ENCODE peak calls at places on chromosomes 16 and 17, in eight cellular contexts. One of them, this sample, is unnamed.

GRCh38 chr16:55257971-55258613 is 65.9 kb upstream of the IRX6 start:
- DNase-seq in stimulated activated CD8-positive, alpha-beta memory T cell treated with anti-CD3 and anti-CD28 coated beads, Interleukin-7, amount 100 ng/mL, for 4 hours: no peak
- DNase-seq in AG09319: no peak
- DNase-seq in T1000: no peak
- DNase-seq in activated CD4-positive, alpha-beta T cell treated with anti-CD3 and anti-CD28 coated beads, Interleukin-2, amount 50 U/mL, for 48 hours: peak
- DNase-seq in NCI-H774: no peak
- DNase-seq in EL: peak
- DNase-seq in HepG2: peak
- DNase-seq in this sample: no peak

GRCh38 chr16:57985204-57986121 is 14.5 kb upstream of the CNGB1 start:
- DNase-seq in NCI-H774: no peak
- DNase-seq in stimulated activated CD8-positive, alpha-beta memory T cell treated with anti-CD3 and anti-CD28 coated beads, Interleukin-7, amount 100 ng/mL, for 4 hours: peak
- DNase-seq in EL: no peak
- DNase-seq in activated CD4-positive, alpha-beta T cell treated with anti-CD3 and anti-CD28 coated beads, Interleukin-2, amount 50 U/mL, for 48 hours: no peak
- DNase-seq in HepG2: no peak
- DNase-seq in T1000: no peak
- DNase-seq in AG09319: no peak
- DNase-seq in this sample: no peak

GRCh38 chr16:70793851-70794502 is 7.0 kb downstream of the VAC14 start:
- DNase-seq in T1000: no peak
- DNase-seq in EL: no peak
- DNase-seq in HepG2: no peak
- DNase-seq in activated CD4-positive, alpha-beta T cell treated with anti-CD3 and anti-CD28 coated beads, Interleukin-2, amount 50 U/mL, for 48 hours: no peak
- DNase-seq in AG09319: no peak
- DNase-seq in stimulated activated CD8-positive, alpha-beta memory T cell treated with anti-CD3 and anti-CD28 coated beads, Interleukin-7, amount 100 ng/mL, for 4 hours: no peak
- DNase-seq in NCI-H774: no peak
- DNase-seq in this sample: no peak

GRCh38 chr17:3647769-3648540 is 11.4 kb downstream of the CTNS start:
- DNase-seq in HepG2: peak
- DNase-seq in T1000: peak
- DNase-seq in EL: peak
- DNase-seq in activated CD4-positive, alpha-beta T cell treated with anti-CD3 and anti-CD28 coated beads, Interleukin-2, amount 50 U/mL, for 48 hours: peak
- DNase-seq in NCI-H774: peak
- DNase-seq in stimulated activated CD8-positive, alpha-beta memory T cell treated with anti-CD3 and anti-CD28 coated beads, Interleukin-7, amount 100 ng/mL, for 4 hours: no peak
- DNase-seq in AG09319: no peak
- DNase-seq in this sample: no peak

GRCh38 chr16:3696425-3697218 is 20.7 kb downstream of the TRAP1 start:
- DNase-seq in HepG2: peak
- DNase-seq in stimulated activated CD8-positive, alpha-beta memory T cell treated with anti-CD3 and anti-CD28 coated beads, Interleukin-7, amount 100 ng/mL, for 4 hours: no peak
- DNase-seq in T1000: peak
- DNase-seq in EL: peak
- DNase-seq in activated CD4-positive, alpha-beta T cell treated with anti-CD3 and anti-CD28 coated beads, Interleukin-2, amount 50 U/mL, for 48 hours: no peak
- DNase-seq in AG09319: peak
- DNase-seq in NCI-H774: no peak
- DNase-seq in this sample: peak

GRCh38 chr17:28760987-28761562 is 17.3 kb downstream of the TRAF4 start:
- DNase-seq in activated CD4-positive, alpha-beta T cell treated with anti-CD3 and anti-CD28 coated beads, Interleukin-2, amount 50 U/mL, for 48 hours: no peak
- DNase-seq in stimulated activated CD8-positive, alpha-beta memory T cell treated with anti-CD3 and anti-CD28 coated beads, Interleukin-7, amount 100 ng/mL, for 4 hours: no peak
- DNase-seq in HepG2: no peak
- DNase-seq in T1000: peak
- DNase-seq in NCI-H774: peak
- DNase-seq in EL: peak
- DNase-seq in AG09319: no peak
- DNase-seq in this sample: peak

GRCh38 chr16:19948186-19949104 is 63.8 kb upstream of the GPRC5B start:
- DNase-seq in activated CD4-positive, alpha-beta T cell treated with anti-CD3 and anti-CD28 coated beads, Interleukin-2, amount 50 U/mL, for 48 hours: no peak
- DNase-seq in AG09319: no peak
- DNase-seq in stimulated activated CD8-positive, alpha-beta memory T cell treated with anti-CD3 and anti-CD28 coated beads, Interleukin-7, amount 100 ng/mL, for 4 hours: no peak
- DNase-seq in NCI-H774: no peak
- DNase-seq in T1000: no peak
- DNase-seq in HepG2: no peak
- DNase-seq in EL: no peak
- DNase-seq in this sample: no peak

GRCh38 chr16:76639685-76640289 is 362.6 kb downstream of the CNTNAP4 start:
- DNase-seq in AG09319: no peak
- DNase-seq in HepG2: peak
- DNase-seq in activated CD4-positive, alpha-beta T cell treated with anti-CD3 and anti-CD28 coated beads, Interleukin-2, amount 50 U/mL, for 48 hours: no peak
- DNase-seq in EL: no peak
- DNase-seq in T1000: peak
- DNase-seq in stimulated activated CD8-positive, alpha-beta memory T cell treated with anti-CD3 and anti-CD28 coated beads, Interleukin-7, amount 100 ng/mL, for 4 hours: no peak
- DNase-seq in NCI-H774: no peak
- DNase-seq in this sample: no peak

GRCh38 chr16:30741461-30741914 is 6.7 kb upstream of the PHKG2 start:
- DNase-seq in HepG2: peak
- DNase-seq in activated CD4-positive, alpha-beta T cell treated with anti-CD3 and anti-CD28 coated beads, Interleukin-2, amount 50 U/mL, for 48 hours: no peak
- DNase-seq in EL: peak
- DNase-seq in T1000: peak
- DNase-seq in stimulated activated CD8-positive, alpha-beta memory T cell treated with anti-CD3 and anti-CD28 coated beads, Interleukin-7, amount 100 ng/mL, for 4 hours: no peak
- DNase-seq in NCI-H774: no peak
- DNase-seq in AG09319: no peak
- DNase-seq in this sample: no peak

GRCh38 chr17:14886200-14886739 is 378.9 kb downstream of the PMP22 start:
- DNase-seq in activated CD4-positive, alpha-beta T cell treated with anti-CD3 and anti-CD28 coated beads, Interleukin-2, amount 50 U/mL, for 48 hours: no peak
- DNase-seq in HepG2: peak
- DNase-seq in EL: peak
- DNase-seq in AG09319: no peak
- DNase-seq in stimulated activated CD8-positive, alpha-beta memory T cell treated with anti-CD3 and anti-CD28 coated beads, Interleukin-7, amount 100 ng/mL, for 4 hours: no peak
- DNase-seq in T1000: no peak
- DNase-seq in NCI-H774: no peak
- DNase-seq in this sample: no peak